ENCODE peak calls at places on chromosomes 7 and 10, in six cellular contexts. P is mammary epithelial cell, H is PC-3, T is endothelial cell of umbilical vein, M is hepatocyte, O is K562. Z is an unnamed sample.

GRCh38 chr7:94410471-94411466 is 16.1 kb downstream of the COL1A2 start:
- DNase-seq in P (no peak), H (no peak), T (no peak), M (no peak), O (no peak), Z (no peak)

GRCh38 chr10:45437587-45438456 is 63.8 kb downstream of the ALOX5 start:
- DNase-seq in P (no peak), H (no peak), T (no peak), M (no peak), O (no peak), Z (no peak)

GRCh38 chr7:101702362-101702850 is 73.3 kb upstream of the MYL10 start:
- DNase-seq in P (peak), H (peak), T (no peak), M (peak), O (peak), Z (peak)

GRCh38 chr10:60238408-60239100 is 151.1 kb downstream of the ANK3 start:
- DNase-seq in P (peak), H (peak), T (no peak), M (peak), O (peak), Z (no peak)

GRCh38 chr10:79070611-79071534 is 2.1 kb downstream of the ZMIZ1 start:
- DNase-seq in P (peak), H (peak), T (peak), M (peak), O (no peak), Z (peak)

GRCh38 chr7:75652788-75653187 is 86.0 kb downstream of the HIP1 start:
- DNase-seq in P (no peak), H (no peak), T (no peak), M (no peak), O (no peak), Z (no peak)

GRCh38 chr7:157568785-157569584 is 232.2 kb downstream of the DNAJB6 start:
- DNase-seq in P (peak), H (no peak), T (peak), M (peak), O (no peak), Z (no peak)

GRCh38 chr10:86642021-86642420 is 12.3 kb upstream of the OPN4 start:
- DNase-seq in P (no peak), H (no peak), T (no peak), M (no peak), O (no peak), Z (no peak)

GRCh38 chr10:121566755-121567154 is 31.5 kb downstream of the FGFR2 start:
- DNase-seq in P (no peak), H (no peak), T (no peak), M (no peak), O (no peak), Z (no peak)

GRCh38 chr7:116653204-116653603 is 18.8 kb upstream of the MET start:
- DNase-seq in P (peak), H (peak), T (no peak), M (peak), O (no peak), Z (peak)

GRCh38 chr10:116237260-116237659 is 35.7 kb downstream of the GFRA1 start:
- DNase-seq in P (no peak), H (no peak), T (no peak), M (no peak), O (no peak), Z (no peak)

GRCh38 chr7:116395125-116395791 is 104.3 kb upstream of the CAV2 start:
- DNase-seq in P (peak), H (peak), T (peak), M (peak), O (no peak), Z (peak)

GRCh38 chr7:139598642-139599041 is 75.2 kb downstream of the CLEC2L start:
- DNase-seq in P (no peak), H (peak), T (peak), M (peak), O (no peak), Z (no peak)

GRCh38 chr7:130930260-130930659 is 196.3 kb upstream of the KLF14 start:
- DNase-seq in P (no peak), H (peak), T (no peak), M (no peak), O (no peak), Z (no peak)

GRCh38 chr7:156764766-156765165 is 124.2 kb downstream of the RNF32 start:
- DNase-seq in P (no peak), H (no peak), T (no peak), M (no peak), O (no peak), Z (no peak)

GRCh38 chr10:97179731-97180366 is 5.9 kb downstream of the SLIT1 start:
- DNase-seq in P (no peak), H (no peak), T (no peak), M (peak), O (peak), Z (no peak)

GRCh38 chr10:79025113-79025832 is 43.5 kb upstream of the ZMIZ1 start:
- DNase-seq in P (no peak), H (no peak), T (no peak), M (no peak), O (no peak), Z (no peak)

GRCh38 chr10:74434577-74434976 is 283.6 kb downstream of the ADK start:
- DNase-seq in P (no peak), H (no peak), T (no peak), M (no peak), O (no peak), Z (no peak)

GRCh38 chr7:78020874-78021249 is 222.3 kb downstream of the PHTF2 start:
- DNase-seq in P (no peak), H (no peak), T (no peak), M (no peak), O (no peak), Z (no peak)

GRCh38 chr10:103582331-103583123 is 89.0 kb downstream of the NEURL1 start:
- DNase-seq in P (no peak), H (no peak), T (no peak), M (no peak), O (peak), Z (no peak)

GRCh38 chr7:122768827-122769226 is 66.1 kb upstream of the RNF148 start:
- DNase-seq in P (no peak), H (no peak), T (no peak), M (no peak), O (no peak), Z (no peak)

GRCh38 chr7:31663072-31663471 is 23.9 kb upstream of the PPP1R17 start:
- DNase-seq in P (no peak), H (peak), T (no peak), M (no peak), O (no peak), Z (no peak)

GRCh38 chr10:130188195-130189175 is 52.3 kb downstream of the GLRX3 start:
- DNase-seq in P (no peak), H (no peak), T (no peak), M (no peak), O (no peak), Z (no peak)

GRCh38 chr10:123891147-123892011 is at the start of gene CPXM2:
- DNase-seq in P (no peak), H (no peak), T (no peak), M (peak), O (no peak), Z (no peak)
- TF ChIP-seq EZH2 in P (no peak), H (no peak), T (no peak), M (no peak), O (no peak), Z (no peak)

DNA sequence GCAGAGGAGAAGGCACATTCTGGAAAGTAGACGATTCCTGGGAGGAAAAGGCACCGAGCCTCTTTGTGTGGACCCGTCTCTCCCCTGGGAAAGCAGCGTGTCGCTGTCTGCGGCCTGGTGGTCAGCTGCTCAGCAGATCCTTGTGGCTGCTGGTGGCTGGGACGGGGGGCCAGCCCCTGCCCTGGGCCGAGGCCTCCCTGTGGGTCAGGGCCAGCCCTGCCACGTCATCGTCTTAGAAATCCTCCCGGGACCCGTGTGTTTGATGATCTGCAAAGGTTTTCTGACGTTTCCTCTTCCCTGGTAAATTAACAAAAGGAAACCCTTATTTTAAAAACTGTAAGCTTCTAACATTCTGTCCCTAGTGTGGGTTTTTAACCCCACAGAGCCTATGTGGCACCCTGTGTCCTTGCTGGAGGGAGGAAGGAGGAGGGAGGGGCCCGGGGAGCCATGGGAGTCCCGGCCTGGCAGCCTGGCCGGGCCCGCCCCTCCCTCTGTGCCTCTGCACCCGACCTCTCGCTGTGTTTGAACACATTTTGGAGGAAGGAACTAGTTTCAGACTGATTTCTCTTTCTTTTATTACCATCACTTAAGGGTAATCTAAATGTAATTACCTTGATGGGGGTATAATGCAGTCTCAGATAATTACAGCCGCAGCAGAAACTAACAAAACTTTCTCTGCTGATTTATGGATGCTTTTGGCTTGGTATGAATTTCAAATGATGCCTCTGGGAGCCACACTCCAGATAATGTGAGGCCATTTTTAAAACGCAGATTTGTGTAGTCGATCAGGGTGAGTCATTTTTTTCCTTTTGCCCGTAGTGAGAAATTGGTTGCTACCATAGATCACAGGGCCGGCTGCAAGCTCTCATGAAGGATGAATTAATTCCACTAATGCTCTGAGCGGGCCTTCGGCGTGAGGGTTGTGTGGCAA is 85.5 kb downstream of the NKX6-2 start:
- DNase-seq in P (no peak), H (no peak), T (no peak), M (no peak), O (no peak), Z (no peak)
- H2AFZ ChIP-seq in P (no peak), H (no peak), T (no peak), M (no peak), O (no peak), Z (no peak)

DNA sequence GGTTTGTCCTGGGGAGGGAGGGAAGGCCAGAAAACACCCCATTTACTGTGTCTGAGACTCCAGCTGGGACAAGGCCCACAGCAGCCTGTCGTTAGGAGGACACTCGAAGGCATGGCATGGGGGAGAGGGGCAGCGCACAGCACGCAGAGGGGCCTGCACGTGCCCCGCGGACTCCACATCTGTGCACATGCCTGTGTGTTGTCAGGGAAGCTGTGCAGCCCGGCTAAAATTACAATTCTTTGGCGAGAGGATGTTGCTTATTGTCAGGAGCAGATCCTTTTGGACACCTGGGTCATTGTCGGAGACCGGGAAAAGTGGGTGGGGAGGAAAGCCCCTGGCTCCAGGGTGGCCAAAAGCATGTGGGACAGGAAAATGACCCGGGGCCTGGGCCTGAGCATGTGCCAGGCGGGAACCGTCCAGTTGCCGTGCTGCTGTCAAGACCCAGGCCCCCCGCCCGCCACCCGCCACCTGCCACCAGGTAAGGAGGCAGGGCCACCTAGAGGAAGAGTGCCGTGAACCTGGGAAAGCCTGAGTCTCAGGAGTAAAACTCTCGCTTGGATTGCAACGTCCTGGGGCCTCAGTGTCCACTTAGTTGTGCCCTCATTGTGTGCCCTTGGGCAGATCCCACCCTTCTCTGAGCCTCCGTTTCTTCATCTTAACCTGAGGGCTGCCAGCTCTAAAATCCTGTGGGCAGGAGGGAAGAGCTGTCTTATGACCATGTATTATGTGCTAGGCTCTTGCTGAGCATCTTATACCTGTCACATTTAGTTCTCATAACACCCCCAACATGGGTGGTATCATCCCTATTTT is 7.2 kb downstream of the VSIR start:
- DNase-seq in P (no peak), H (no peak), T (no peak), M (no peak), O (no peak), Z (no peak)
- H3K27ac ChIP-seq in P (peak), H (peak), T (no peak), M (peak), O (no peak), Z (peak)

DNA sequence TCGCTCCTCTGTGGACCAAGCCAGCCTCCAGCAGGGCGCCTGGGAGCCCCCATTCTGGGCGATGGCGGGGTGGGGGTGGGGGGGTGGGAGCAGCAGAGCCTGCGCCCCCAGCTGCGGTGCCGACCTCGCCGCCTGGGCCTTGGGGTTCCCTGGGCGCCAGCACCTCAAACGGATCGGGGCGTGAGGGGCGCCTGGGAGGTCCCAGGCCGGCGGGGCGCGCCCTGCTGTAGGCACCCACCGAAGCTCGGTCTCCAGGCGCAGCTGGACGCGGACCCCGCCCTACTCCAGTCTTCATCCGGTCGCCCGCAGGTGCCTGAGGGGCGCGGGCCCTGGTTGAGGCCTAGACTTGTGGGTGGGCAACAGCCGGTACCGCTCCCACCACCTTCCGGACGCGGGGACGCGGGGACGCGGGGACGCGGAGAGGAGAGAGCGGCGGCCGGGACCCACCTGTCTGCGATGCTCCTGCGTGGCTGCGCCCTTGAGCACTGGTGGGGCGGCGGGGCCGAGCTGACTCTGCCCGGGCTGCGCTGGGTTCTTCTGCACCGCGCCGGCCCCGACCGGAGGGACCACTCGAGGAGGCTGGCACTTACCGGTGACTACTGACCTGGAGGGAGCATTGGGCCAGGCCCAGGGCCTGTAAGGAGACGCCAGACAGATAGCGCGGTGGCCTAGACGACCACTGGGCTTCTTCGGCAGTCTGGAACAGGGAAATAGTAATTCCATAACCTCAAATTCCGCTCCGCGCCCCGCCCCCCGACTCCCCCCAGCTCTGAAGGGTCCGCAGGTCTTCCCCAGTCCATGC is 5.5 kb upstream of the KCP start:
- DNase-seq in P (no peak), H (no peak), T (no peak), M (no peak), O (no peak), Z (no peak)
- TF ChIP-seq EZH2 in P (no peak), H (no peak), T (peak), M (no peak), O (no peak), Z (no peak)

DNA sequence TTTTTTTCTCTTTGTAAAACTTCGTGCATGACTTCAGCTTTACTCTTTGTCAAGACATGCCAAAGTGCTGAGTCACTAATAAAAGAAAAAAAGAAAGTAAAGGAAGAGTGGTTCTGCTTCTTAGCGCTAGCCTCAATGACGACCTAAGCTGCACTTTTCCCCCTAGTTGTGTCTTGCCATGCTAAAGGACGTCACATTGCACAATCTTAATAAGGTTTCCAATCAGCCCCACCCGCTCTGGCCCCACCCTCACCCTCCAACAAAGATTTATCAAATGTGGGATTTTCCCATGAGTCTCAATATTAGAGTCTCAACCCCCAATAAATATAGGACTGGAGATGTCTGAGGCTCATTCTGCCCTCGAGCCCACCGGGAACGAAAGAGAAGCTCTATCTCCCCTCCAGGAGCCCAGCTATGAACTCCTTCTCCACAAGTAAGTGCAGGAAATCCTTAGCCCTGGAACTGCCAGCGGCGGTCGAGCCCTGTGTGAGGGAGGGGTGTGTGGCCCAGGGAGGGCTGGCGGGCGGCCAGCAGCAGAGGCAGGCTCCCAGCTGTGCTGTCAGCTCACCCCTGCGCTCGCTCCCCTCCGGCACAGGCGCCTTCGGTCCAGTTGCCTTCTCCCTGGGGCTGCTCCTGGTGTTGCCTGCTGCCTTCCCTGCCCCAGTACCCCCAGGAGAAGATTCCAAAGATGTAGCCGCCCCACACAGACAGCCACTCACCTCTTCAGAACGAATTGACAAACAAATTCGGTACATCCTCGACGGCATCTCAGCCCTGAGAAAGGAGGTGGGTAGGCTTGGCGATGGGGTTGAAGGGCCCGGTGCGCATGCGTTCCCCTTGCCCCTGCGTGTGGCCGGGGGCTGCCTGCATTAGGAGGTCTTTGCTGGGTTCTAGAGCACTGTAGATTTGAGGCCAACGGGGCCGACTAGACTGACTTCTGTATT is at the start of gene IL6:
- DNase-seq in P (peak), H (peak), T (peak), M (peak), O (peak), Z (peak)
- H2AFZ ChIP-seq in P (peak), H (peak), T (peak), M (peak), O (peak), Z (no peak)

GRCh38 chr10:110237894-110238480 is 30.6 kb downstream of the MXI1 start:
- DNase-seq in P (no peak), H (no peak), T (no peak), M (no peak), O (no peak), Z (no peak)
- H3K27ac ChIP-seq in P (no peak), H (no peak), T (no peak), M (no peak), O (no peak), Z (no peak)

DNA sequence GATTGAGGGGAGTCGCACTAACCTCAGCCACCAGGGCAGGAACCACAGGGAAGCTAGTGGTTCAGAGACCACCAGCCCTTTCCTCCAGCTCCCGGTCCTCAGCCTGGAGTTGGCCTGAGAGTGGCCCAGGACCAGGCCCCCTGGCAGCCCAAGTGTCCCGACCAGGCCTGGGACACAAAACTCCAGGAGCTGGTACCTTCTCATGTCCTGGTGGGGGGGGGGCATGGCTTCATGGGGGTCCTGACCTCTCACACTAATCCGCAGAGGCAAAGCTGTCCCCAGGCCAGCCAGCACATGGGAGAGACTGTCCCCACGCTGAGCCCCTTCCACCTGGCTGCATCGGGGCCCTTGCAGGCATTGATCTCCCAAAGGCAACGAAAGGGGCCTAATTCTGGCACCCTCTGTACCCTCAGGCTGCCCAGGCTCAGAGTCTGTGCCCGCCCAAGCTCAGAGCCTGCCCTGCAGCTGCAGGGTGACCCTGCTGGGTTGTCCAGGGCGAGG is 28.2 kb downstream of the GPRIN2 start:
- DNase-seq in P (no peak), H (no peak), T (no peak), M (no peak), O (no peak), Z (no peak)
- TF ChIP-seq EZH2 in P (no peak), H (no peak), T (no peak), M (no peak), O (no peak), Z (no peak)